ENCODE peak calls at places on chromosomes 1 and 21, in five cellular contexts. E is neural crest cell, N is Calu3, U is endothelial cell, C is astrocyte of the spinal cord. Q is an unnamed sample.

GRCh38 chr1:35807614-35808375 is at the start of gene AGO4:
- DNase-seq in E (peak; percentile 61), N (peak; percentile 68), U (peak; percentile 69), C (peak; percentile 18), Q (peak; percentile 79)

GRCh38 chr1:19654386-19654785 is 10.3 kb downstream of the NBL1 start:
- DNase-seq in E (no peak), N (no peak), U (no peak), C (no peak), Q (no peak)

GRCh38 chr21:16280731-16281130 is 550.9 kb downstream of the USP25 start:
- DNase-seq in E (no peak), N (no peak), U (no peak), C (no peak), Q (no peak)

GRCh38 chr1:145997156-145998023 is 1.0 kb upstream of the TXNIP start:
- DNase-seq in E (no peak), N (no peak), U (no peak), C (no peak), Q (peak; percentile 20)

GRCh38 chr1:21946836-21947587 is 9.9 kb upstream of the HSPG2 start:
- DNase-seq in E (no peak), N (no peak), U (peak; percentile 41), C (no peak), Q (no peak)

GRCh38 chr21:32329331-32329730 is 30.7 kb downstream of the MRAP start:
- DNase-seq in E (no peak), N (no peak), U (no peak), C (peak; percentile 46), Q (no peak)

GRCh38 chr1:25467193-25467592 is 36.5 kb downstream of the MACO1 start:
- DNase-seq in E (no peak), N (no peak), U (no peak), C (no peak), Q (no peak)

GRCh38 chr1:172574080-172574479 is 41.1 kb downstream of the SUCO start:
- DNase-seq in E (no peak), N (no peak), U (no peak), C (no peak), Q (no peak)

GRCh38 chr21:42787613-42788012 is 91.7 kb downstream of the WDR4 start:
- DNase-seq in E (no peak), N (no peak), U (no peak), C (no peak), Q (no peak)

GRCh38 chr1:92817986-92818764 is 13.7 kb upstream of the RPL5 start:
- DNase-seq in E (no peak), N (peak; percentile 30), U (peak; percentile 18), C (no peak), Q (no peak)

GRCh38 chr1:169003864-169004516 is 102.5 kb upstream of the ATP1B1 start:
- DNase-seq in E (no peak), N (peak; percentile 12), U (no peak), C (no peak), Q (no peak)

GRCh38 chr1:58779837-58780585 is 3.8 kb downstream of the JUN start:
- DNase-seq in E (no peak), N (peak; percentile 70), U (no peak), C (peak; percentile 89), Q (no peak)

GRCh38 chr1:58780586-58781452 is 3.0 kb downstream of the JUN start:
- DNase-seq in E (no peak), N (peak; percentile 28), U (no peak), C (peak; percentile 39), Q (no peak)

GRCh38 chr1:58783090-58783992 is 506 bp downstream of the JUN start:
- DNase-seq in E (no peak), N (peak; percentile 39), U (peak; percentile 52), C (peak; percentile 70), Q (peak; percentile 74)

GRCh38 chr1:58782308-58783089 is 1.3 kb downstream of the JUN start:
- DNase-seq in E (peak; percentile 48), N (peak; percentile 60), U (peak; percentile 41), C (no peak), Q (peak; percentile 56)

DNA sequence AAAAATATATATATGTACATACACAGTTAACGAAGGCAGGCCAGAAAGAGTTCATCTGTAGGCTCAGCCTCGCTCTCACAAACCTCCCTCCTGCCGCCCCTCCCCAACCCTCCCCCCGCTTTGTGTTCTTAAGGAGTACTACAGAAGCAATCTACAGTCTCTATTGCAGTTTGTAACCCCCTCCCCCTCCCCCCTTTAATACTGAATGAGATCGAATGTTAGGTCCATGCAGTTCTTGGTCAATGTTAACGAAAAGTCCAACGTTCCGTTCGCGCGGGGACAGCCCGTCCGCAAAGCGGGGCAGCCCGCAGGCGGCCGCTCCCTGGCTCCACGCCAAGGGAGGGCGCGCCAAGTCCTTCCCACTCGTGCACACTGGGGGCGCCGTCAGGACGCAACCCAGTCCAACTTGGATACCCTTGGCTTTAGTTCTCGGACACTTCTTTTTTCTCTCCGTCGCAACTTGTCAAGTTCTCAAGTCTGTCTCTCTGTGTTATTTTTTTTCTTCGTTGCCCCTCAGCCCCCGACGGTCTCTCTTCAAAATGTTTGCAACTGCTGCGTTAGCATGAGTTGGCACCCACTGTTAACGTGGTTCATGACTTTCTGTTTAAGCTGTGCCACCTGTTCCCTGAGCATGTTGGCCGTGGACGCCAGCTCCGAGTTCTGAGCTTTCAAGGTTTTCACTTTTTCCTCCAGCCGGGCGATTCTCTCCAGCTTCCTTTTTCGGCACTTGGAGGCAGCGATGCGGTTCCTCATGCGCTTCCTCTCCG is 2.1 kb downstream of the JUN start:
- DNase-seq in E (peak; percentile 45), N (peak; percentile 78), U (peak; percentile 58), C (peak; percentile 72), Q (peak; percentile 63)
- TF ChIP-seq CTCF in E (peak; percentile 57), N (peak; percentile 45), U (peak; percentile 35), C (peak; percentile 46), Q (peak; percentile 31)

GRCh38 chr1:58546520-58547308 is at the start of gene OMA1:
- DNase-seq in E (peak; percentile 97), N (peak; percentile 97), U (peak; percentile 99), C (peak; percentile 99), Q (peak; percentile 97)
- TF ChIP-seq CTCF in E (peak; percentile 96), N (peak; percentile 95), U (peak; percentile 86), C (peak; percentile 97), Q (peak; percentile 89)

GRCh38 chr1:77219166-77219887 is at the start of gene PIGK:
- DNase-seq in E (peak; percentile 82), N (peak; percentile 90), U (peak; percentile 87), C (peak; percentile 90), Q (peak; percentile 90)
- TF ChIP-seq CTCF in E (peak; percentile 23), N (no peak), U (no peak), C (peak; percentile 16), Q (no peak)

DNA sequence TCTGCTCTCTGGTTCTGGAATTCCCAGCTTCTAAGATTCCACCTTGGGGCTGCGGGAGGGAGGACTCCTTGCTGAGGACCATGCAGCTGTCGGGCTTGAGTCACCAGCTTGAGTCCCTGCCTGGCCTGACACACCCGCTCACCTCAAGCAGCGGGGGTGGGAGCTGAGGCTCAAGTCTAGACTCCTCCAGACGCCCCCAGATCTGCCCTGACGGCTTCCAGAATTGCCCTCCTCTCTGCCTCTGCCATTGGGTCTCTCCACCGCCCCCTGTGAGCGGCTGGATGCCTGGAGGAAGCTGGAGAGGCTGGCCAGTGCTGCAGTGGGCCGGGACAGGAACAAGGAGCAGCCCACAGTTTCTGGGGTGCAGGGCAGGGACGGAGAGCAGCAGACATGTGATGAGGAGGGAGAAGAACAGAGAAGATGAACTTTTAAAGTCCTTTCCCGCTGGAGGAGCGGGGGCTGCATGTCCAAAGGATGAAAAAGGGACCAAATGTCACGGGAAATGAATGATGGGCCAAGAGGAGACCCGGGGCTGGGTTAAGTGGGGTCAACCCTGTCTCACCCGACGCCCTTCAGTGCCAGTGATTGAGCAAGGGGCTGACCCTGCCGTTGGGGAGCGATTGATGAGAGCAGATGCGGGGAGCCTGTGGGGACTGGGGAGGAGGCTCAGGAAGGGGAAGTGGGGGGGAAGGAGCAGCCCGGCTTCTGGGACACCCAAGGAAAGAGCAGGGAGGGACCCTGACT is 13.5 kb downstream of the CRABP2 start:
- DNase-seq in E (no peak), N (peak; percentile 35), U (peak; percentile 49), C (peak; percentile 31), Q (peak; percentile 60)
- TF ChIP-seq CTCF in E (no peak), N (no peak), U (no peak), C (peak; percentile 27), Q (no peak)

GRCh38 chr1:18556364-18556763 is 74.3 kb upstream of the PAX7 start:
- DNase-seq in E (no peak), N (peak; percentile 16), U (peak; percentile 26), C (no peak), Q (no peak)
- TF ChIP-seq CTCF in E (peak; percentile 60), N (peak; percentile 33), U (peak; percentile 35), C (peak; percentile 41), Q (peak; percentile 32)

GRCh38 chr1:85605519-85606413 is 25.2 kb downstream of the CCN1 start:
- DNase-seq in E (no peak), N (peak; percentile 72), U (no peak), C (no peak), Q (no peak)
- TF ChIP-seq CTCF in E (no peak), N (no peak), U (no peak), C (peak; percentile 4), Q (no peak)

GRCh38 chr1:202158810-202159533 is 1.4 kb downstream of the PTPN7 start:
- DNase-seq in E (no peak), N (no peak), U (no peak), C (no peak), Q (no peak)
- TF ChIP-seq CTCF in E (no peak), N (no peak), U (no peak), C (no peak), Q (no peak)

Q was measured in nephron progenitor cell.